ENCODE peak calls at places on chromosomes 2 and 18, in nine cellular contexts. S is fibroblast of mammary gland, O is left lung, H is astrocyte of the cerebellum, V is AG04450, R is coronary artery, L is breast epithelium, M is hepatocyte, I is esophagus squamous epithelium. A is an unnamed sample.

GRCh38 chr2:5946210-5947118 is 254.3 kb downstream of the SOX11 start:
- DNase-seq in M (no peak), H (no peak), R (no peak), V (no peak), S (no peak), I (no peak), O (no peak), L (no peak), A (no peak)

GRCh38 chr2:71276311-71277158 is 49.6 kb upstream of the PAIP2B start:
- DNase-seq in R (peak), L (peak), M (peak), I (peak), V (peak), O (peak), H (peak), S (peak), A (peak)

GRCh38 chr18:76573325-76574025 is 78.4 kb upstream of the ZNF516 start:
- DNase-seq in H (peak), R (no peak), M (no peak), L (no peak), O (no peak), S (peak), I (no peak), V (no peak), A (no peak)

GRCh38 chr2:55989405-55989804 is 65.8 kb upstream of the EFEMP1 start:
- DNase-seq in S (no peak), L (no peak), O (no peak), V (no peak), I (no peak), R (no peak), M (no peak), H (no peak), A (no peak)

GRCh38 chr2:134758632-134759031 is 39.8 kb upstream of the TMEM163 start:
- DNase-seq in V (no peak), I (no peak), R (no peak), M (no peak), S (no peak), L (no peak), O (no peak), H (no peak), A (no peak)

GRCh38 chr2:67215214-67215613 is 181.9 kb upstream of the ETAA1 start:
- DNase-seq in I (no peak), H (peak), S (peak), O (peak), V (peak), R (no peak), M (peak), L (no peak), A (no peak)

GRCh38 chr2:9844581-9844980 is 1.3 kb downstream of the TAF1B start:
- DNase-seq in V (no peak), O (no peak), R (no peak), S (peak), I (no peak), M (no peak), L (no peak), H (peak), A (no peak)

GRCh38 chr2:196230051-196230450 is 58.7 kb upstream of the STK17B start:
- DNase-seq in V (no peak), I (no peak), H (no peak), M (no peak), R (no peak), O (peak), S (no peak), L (no peak), A (no peak)

GRCh38 chr2:168849610-168850009 is 40.6 kb downstream of the SPC25 start:
- DNase-seq in R (no peak), O (no peak), M (peak), H (peak), L (no peak), S (peak), I (no peak), V (no peak), A (no peak)

GRCh38 chr2:156901373-156902031 is 356.0 kb upstream of the GALNT5 start:
- DNase-seq in O (no peak), I (no peak), V (no peak), H (no peak), M (peak), L (no peak), R (no peak), S (peak), A (no peak)

GRCh38 chr2:160062283-160063005 is at the start of gene PLA2R1:
- DNase-seq in I (no peak), M (peak), V (no peak), O (peak), H (no peak), L (peak), S (peak), R (peak), A (peak)

GRCh38 chr18:25298853-25299274 is 53.1 kb downstream of the ZNF521 start:
- DNase-seq in I (no peak), R (no peak), O (no peak), V (peak), M (peak), H (peak), S (peak), L (peak), A (peak)

GRCh38 chr18:79343567-79344207 is 52.0 kb upstream of the NFATC1 start:
- DNase-seq in V (no peak), S (no peak), O (no peak), H (no peak), L (no peak), R (no peak), M (no peak), I (no peak), A (no peak)

GRCh38 chr18:13183359-13183758 is 35.2 kb upstream of the LDLRAD4 start:
- DNase-seq in I (no peak), L (no peak), S (no peak), V (no peak), R (no peak), H (no peak), M (no peak), O (no peak), A (no peak)

GRCh38 chr18:24987271-24987932 is 364.6 kb downstream of the ZNF521 start:
- DNase-seq in M (peak), H (no peak), O (no peak), V (no peak), S (peak), I (no peak), R (no peak), L (peak), A (peak)

GRCh38 chr2:105544591-105545377 is 145.9 kb upstream of the FHL2 start:
- DNase-seq in I (no peak), L (no peak), S (no peak), V (no peak), O (no peak), R (no peak), M (no peak), H (no peak), A (no peak)

GRCh38 chr2:200308421-200309295 is 2.2 kb downstream of the SPATS2L start:
- DNase-seq in R (no peak), H (no peak), O (no peak), M (peak), S (peak), V (no peak), L (no peak), I (no peak), A (no peak)

GRCh38 chr2:200309296-200309846 is 2.9 kb downstream of the SPATS2L start:
- DNase-seq in M (no peak), S (no peak), R (no peak), O (no peak), L (no peak), H (no peak), V (no peak), I (no peak), A (no peak)

GRCh38 chr2:200308001-200308400 is 1.5 kb downstream of the SPATS2L start:
- DNase-seq in L (no peak), S (peak), H (no peak), M (no peak), V (no peak), I (no peak), R (no peak), O (no peak), A (no peak)

GRCh38 chr2:200310545-200310971 is 4.1 kb downstream of the SPATS2L start:
- DNase-seq in O (no peak), S (peak), R (no peak), L (no peak), I (no peak), H (no peak), M (no peak), V (no peak), A (no peak)

GRCh38 chr2:200311139-200311538 is 4.6 kb downstream of the SPATS2L start:
- DNase-seq in V (no peak), S (no peak), L (no peak), R (no peak), H (no peak), O (no peak), M (no peak), I (no peak), A (no peak)
- H3K4me3 ChIP-seq in V (no peak), S (no peak), L (no peak), R (no peak), H (no peak), O (no peak), M (no peak), I (no peak), A (no peak)

GRCh38 chr2:112541315-112542122 is 746 bp upstream of the POLR1B start:
- DNase-seq in M (peak), H (peak), R (peak), L (peak), O (peak), S (no peak), V (no peak), I (peak), A (no peak)
- H3K4me3 ChIP-seq in M (peak), H (peak), R (peak), L (peak), O (peak), S (peak), V (peak), I (peak), A (peak)

DNA sequence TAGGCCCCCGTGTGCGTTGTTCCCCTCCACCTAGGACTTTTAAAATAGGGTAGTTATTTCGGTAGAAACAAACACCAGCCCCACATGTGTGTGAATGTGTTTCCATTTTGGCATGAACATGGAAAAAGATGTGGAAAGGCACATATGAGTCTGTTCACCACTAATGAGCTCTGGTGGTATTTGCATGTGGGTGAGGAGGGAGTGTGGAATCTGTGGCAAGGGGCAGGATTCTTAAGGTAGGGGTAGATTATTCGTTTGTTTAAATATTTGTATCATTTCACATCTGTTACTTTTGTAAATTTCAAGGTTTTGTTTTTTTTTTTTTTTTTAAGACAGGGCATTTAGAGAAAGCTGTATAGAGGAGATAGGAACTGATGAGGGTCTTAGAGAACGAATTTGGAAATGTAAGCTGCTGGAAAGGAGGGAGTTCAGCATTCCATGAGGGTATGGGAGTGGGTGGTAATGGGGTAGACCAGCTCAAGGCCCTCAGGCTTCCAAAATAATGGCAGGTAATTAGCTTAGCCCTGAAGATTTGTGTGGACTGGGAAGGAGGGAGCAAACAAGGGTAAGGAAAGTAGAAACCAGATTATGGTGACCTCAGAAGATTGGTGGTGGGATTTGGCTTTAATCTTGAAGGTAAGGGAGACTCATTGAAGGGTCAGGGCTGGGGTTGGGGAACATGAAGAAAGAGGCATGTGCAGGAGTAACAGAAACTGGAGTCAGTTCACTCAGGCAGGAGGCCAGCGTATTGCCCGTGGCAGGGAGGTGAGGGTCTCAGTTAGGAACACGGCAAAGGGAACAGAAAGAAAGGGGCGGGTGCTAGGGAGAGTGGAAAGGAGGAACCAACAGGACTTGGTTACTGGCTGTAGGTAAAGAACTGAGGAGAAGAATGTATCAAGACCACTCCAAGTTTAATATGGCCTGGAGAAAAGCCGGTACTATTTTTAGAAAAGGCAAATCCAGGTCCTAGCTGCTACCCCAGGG is 123.6 kb downstream of the PLB1 start:
- DNase-seq in S (peak), H (no peak), M (no peak), O (no peak), R (no peak), I (no peak), L (no peak), V (no peak), A (no peak)
- H3K4me3 ChIP-seq in S (no peak), H (no peak), M (no peak), O (no peak), R (no peak), I (no peak), L (no peak), V (no peak), A (no peak)

GRCh38 chr2:27306657-27307544 is 1.3 kb downstream of the UCN start:
- DNase-seq in S (no peak), V (no peak), I (no peak), H (no peak), O (no peak), M (no peak), R (no peak), L (no peak), A (no peak)
- H3K4me3 ChIP-seq in S (no peak), V (no peak), I (peak), H (no peak), O (no peak), M (no peak), R (peak), L (peak), A (no peak)

DNA sequence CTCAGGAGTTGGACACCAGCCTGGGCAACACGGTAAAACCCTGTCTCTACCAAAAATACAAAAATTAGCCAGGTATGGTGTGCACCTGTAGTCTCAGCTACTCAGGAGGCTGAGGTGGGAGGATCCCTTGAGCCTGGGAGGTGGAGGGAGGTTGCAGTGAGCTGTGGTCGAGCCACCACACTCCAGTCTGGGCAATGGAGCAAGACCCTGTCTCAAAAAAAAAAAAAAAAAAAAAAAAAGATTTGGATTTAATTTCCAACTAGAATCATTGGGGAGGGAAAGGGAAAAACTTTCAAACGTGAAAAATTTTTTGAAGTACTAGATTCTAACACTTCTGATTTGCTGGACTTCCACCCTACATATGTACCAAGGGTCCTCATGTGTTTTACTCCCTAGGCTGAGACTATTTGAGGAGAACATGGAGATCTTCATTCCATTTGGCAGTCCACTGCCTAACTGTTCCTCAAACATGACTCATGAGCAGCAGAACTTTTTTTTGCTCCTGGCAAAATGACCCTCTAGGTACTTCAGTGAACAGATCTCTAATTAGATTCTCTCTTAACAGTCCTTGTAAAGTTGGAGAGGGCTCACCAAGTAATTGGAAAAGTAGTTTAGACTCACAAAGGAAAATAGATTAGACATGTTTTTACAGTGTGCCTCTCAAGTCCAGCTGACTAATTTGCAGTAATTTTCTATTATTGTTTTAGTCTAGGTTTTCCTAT is 267.6 kb downstream of the METTL4 start:
- DNase-seq in I (no peak), H (peak), V (no peak), M (no peak), R (no peak), S (peak), L (no peak), O (no peak), A (no peak)
- H3K4me3 ChIP-seq in I (no peak), H (no peak), V (no peak), M (no peak), R (no peak), S (no peak), L (no peak), O (no peak), A (no peak)

GRCh38 chr2:88442061-88442460 is 10.4 kb downstream of the FOXI3 start:
- DNase-seq in M (no peak), O (no peak), I (no peak), H (no peak), S (no peak), R (no peak), V (no peak), L (no peak), A (no peak)

GRCh38 chr2:88442501-88442900 is 10.0 kb downstream of the FOXI3 start:
- DNase-seq in H (no peak), I (no peak), L (no peak), S (no peak), M (no peak), V (no peak), O (no peak), R (no peak), A (no peak)

GRCh38 chr2:88448248-88448647 is 4.2 kb downstream of the FOXI3 start:
- DNase-seq in L (no peak), S (no peak), R (no peak), V (no peak), I (no peak), O (no peak), M (no peak), H (no peak), A (no peak)

GRCh38 chr2:88443353-88443938 is 9.0 kb downstream of the FOXI3 start:
- DNase-seq in O (no peak), L (no peak), H (no peak), R (no peak), S (no peak), M (no peak), I (no peak), V (no peak), A (no peak)
- H3K4me3 ChIP-seq in O (no peak), L (no peak), H (no peak), R (no peak), S (no peak), M (no peak), I (no peak), V (no peak), A (no peak)

GRCh38 chr2:3642521-3643215 is 15.3 kb upstream of the ALLC start:
- DNase-seq in H (no peak), M (no peak), V (no peak), S (no peak), L (no peak), O (peak), I (no peak), R (peak), A (no peak)

GRCh38 chr2:3644246-3644525 is 13.8 kb upstream of the ALLC start:
- DNase-seq in S (no peak), V (no peak), L (no peak), I (no peak), O (no peak), R (no peak), M (no peak), H (no peak), A (no peak)

GRCh38 chr2:3641181-3641580 is 16.8 kb upstream of the ALLC start:
- DNase-seq in H (no peak), L (no peak), R (peak), V (no peak), S (no peak), M (no peak), I (no peak), O (peak), A (no peak)

GRCh38 chr2:3643371-3644245 is 14.4 kb upstream of the ALLC start:
- DNase-seq in M (no peak), V (no peak), L (no peak), S (no peak), O (peak), R (peak), I (no peak), H (no peak), A (no peak)

GRCh38 chr2:3641841-3642421 is 16.1 kb upstream of the ALLC start:
- DNase-seq in I (no peak), S (peak), V (no peak), M (no peak), H (no peak), R (peak), L (no peak), O (peak), A (no peak)
- H3K4me3 ChIP-seq in I (no peak), S (no peak), V (no peak), M (no peak), H (no peak), R (no peak), L (no peak), O (no peak), A (no peak)